ENCODE peak calls at places on chromosomes 12 and 14, in seven cellular contexts. W is endothelial cell; E is stomach; C is K562; I is GM20000; F is CD8-positive, alpha-beta T cell; D is heart left ventricle. H is an unnamed sample.

GRCh38 chr12:47820631-47821345 is 1.1 kb upstream of the HDAC7 start:
- DNase-seq in W (peak), E (peak), C (peak), I (no peak), F (no peak), D (peak), H (no peak)

GRCh38 chr14:103561381-103562134 is 899 bp downstream of the BAG5 start:
- DNase-seq in W (peak), E (no peak), C (peak), I (peak), F (peak), D (peak), H (peak)

GRCh38 chr14:20247651-20248246 is 8.7 kb downstream of the OR11H4 start:
- DNase-seq in W (no peak), E (no peak), C (peak), I (no peak), F (no peak), D (no peak), H (no peak)

GRCh38 chr12:12425616-12426015 is 68.7 kb downstream of the BORCS5 start:
- DNase-seq in W (no peak), E (no peak), C (no peak), I (no peak), F (no peak), D (no peak), H (no peak)

GRCh38 chr14:70398706-70399431 is 18.0 kb downstream of the SYNJ2BP start:
- DNase-seq in W (no peak), E (no peak), C (no peak), I (no peak), F (no peak), D (no peak), H (no peak)

GRCh38 chr12:80553316-80553715 is 109.3 kb downstream of the PTPRQ start:
- DNase-seq in W (no peak), E (no peak), C (no peak), I (no peak), F (no peak), D (no peak), H (no peak)

GRCh38 chr12:25824729-25825128 is 133.8 kb upstream of the RASSF8 start:
- DNase-seq in W (no peak), E (no peak), C (no peak), I (no peak), F (no peak), D (no peak), H (no peak)

GRCh38 chr12:75646329-75646940 is 135.0 kb upstream of the KRR1 start:
- DNase-seq in W (no peak), E (no peak), C (no peak), I (no peak), F (no peak), D (no peak), H (no peak)

GRCh38 chr12:127548123-127548553 is 718.8 kb upstream of the TMEM132C start:
- DNase-seq in W (no peak), E (no peak), C (no peak), I (no peak), F (no peak), D (no peak), H (no peak)

GRCh38 chr12:28966049-28966778 is 182.9 kb upstream of the FAR2 start:
- DNase-seq in W (no peak), E (peak), C (no peak), I (no peak), F (no peak), D (peak), H (no peak)

GRCh38 chr14:95313246-95313645 is 6.5 kb downstream of the CLMN start:
- DNase-seq in W (no peak), E (no peak), C (no peak), I (no peak), F (no peak), D (no peak), H (no peak)

GRCh38 chr12:97181571-97182265 is 274.7 kb downstream of the NEDD1 start:
- DNase-seq in W (no peak), E (no peak), C (no peak), I (no peak), F (no peak), D (no peak), H (no peak)

GRCh38 chr14:22432348-22432976 is 156.6 kb downstream of the DAD1 start:
- DNase-seq in W (no peak), E (peak), C (peak), I (no peak), F (no peak), D (no peak), H (no peak)

GRCh38 chr14:22433059-22433458 is 156.0 kb downstream of the DAD1 start:
- DNase-seq in W (no peak), E (no peak), C (no peak), I (peak), F (no peak), D (no peak), H (no peak)

GRCh38 chr14:22434901-22435565 is 154.0 kb downstream of the DAD1 start:
- DNase-seq in W (no peak), E (no peak), C (no peak), I (no peak), F (no peak), D (no peak), H (no peak)

GRCh38 chr14:22429546-22429945 is 159.5 kb downstream of the DAD1 start:
- DNase-seq in W (no peak), E (no peak), C (no peak), I (no peak), F (no peak), D (no peak), H (no peak)

GRCh38 chr14:22434030-22434429 is 155.0 kb downstream of the DAD1 start:
- DNase-seq in W (no peak), E (no peak), C (peak), I (no peak), F (no peak), D (no peak), H (no peak)
- TF ChIP-seq CTCF in W (no peak), E (no peak), C (peak), I (no peak), F (no peak), D (no peak), H (no peak)

GRCh38 chr12:52575256-52575655 is 1.6 kb upstream of the KRT74 start:
- DNase-seq in W (no peak), E (no peak), C (no peak), I (no peak), F (no peak), D (no peak), H (no peak)
- TF ChIP-seq CTCF in W (no peak), E (no peak), C (no peak), I (no peak), F (no peak), D (no peak), H (no peak)

GRCh38 chr12:57233357-57234232 is 4.1 kb downstream of the SHMT2 start:
- DNase-seq in W (no peak), E (no peak), C (no peak), I (no peak), F (no peak), D (no peak), H (no peak)
- TF ChIP-seq CTCF in W (no peak), E (no peak), C (no peak), I (no peak), F (no peak), D (no peak), H (no peak)

GRCh38 chr12:82019533-82019932 is 260.4 kb upstream of the PPFIA2 start:
- DNase-seq in W (no peak), E (no peak), C (no peak), I (no peak), F (no peak), D (no peak), H (no peak)
- TF ChIP-seq CTCF in W (no peak), E (no peak), C (no peak), I (no peak), F (no peak), D (no peak), H (no peak)

GRCh38 chr14:22218729-22219128 is 370.3 kb downstream of the DAD1 start:
- DNase-seq in W (no peak), E (no peak), C (no peak), I (no peak), F (no peak), D (no peak), H (no peak)

GRCh38 chr14:22220427-22220826 is 368.6 kb downstream of the DAD1 start:
- DNase-seq in W (no peak), E (no peak), C (no peak), I (no peak), F (no peak), D (no peak), H (no peak)

GRCh38 chr14:22226381-22226780 is 362.6 kb downstream of the DAD1 start:
- DNase-seq in W (no peak), E (no peak), C (peak), I (peak), F (peak), D (no peak), H (no peak)

GRCh38 chr14:22225526-22226133 is 363.4 kb downstream of the DAD1 start:
- DNase-seq in W (no peak), E (no peak), C (no peak), I (no peak), F (no peak), D (no peak), H (no peak)

GRCh38 chr14:22221508-22221907 is 367.5 kb downstream of the DAD1 start:
- DNase-seq in W (no peak), E (no peak), C (peak), I (peak), F (no peak), D (no peak), H (no peak)
- TF ChIP-seq CTCF in W (no peak), E (no peak), C (peak), I (no peak), F (no peak), D (no peak), H (peak)

H was measured in GM13976.